ENCODE peak calls at places on chromosomes 11 and 22, in five cellular contexts. H is T-helper 1 cell, D is activated T-helper 1 cell treated with Interleukin-2 at 50 U/mL for 16 hours, Q is amygdala, A is hypothalamus. I is an unnamed sample.

GRCh38 chr11:25981998-25982397 is 349.9 kb upstream of the ANO3 start:
- DNase-seq in H (no peak), D (no peak), Q (no peak), A (no peak), I (no peak)

GRCh38 chr11:75554258-75555022 is 7.6 kb upstream of the SERPINH1 start:
- DNase-seq in H (no peak), D (no peak), Q (peak), A (peak), I (no peak)

GRCh38 chr22:25970348-25970995 is 198.8 kb upstream of the SEZ6L start:
- DNase-seq in H (no peak), D (no peak), Q (no peak), A (no peak), I (no peak)

GRCh38 chr11:94519478-94520084 is 7.3 kb downstream of the C11orf97 start:
- DNase-seq in H (no peak), D (no peak), Q (no peak), A (no peak), I (no peak)

GRCh38 chr11:60924110-60924905 is at the start of gene TMEM132A:
- DNase-seq in H (no peak), D (no peak), Q (peak), A (peak), I (no peak)

GRCh38 chr22:48492371-48493320 is 1335.0 kb downstream of the BRD1 start:
- DNase-seq in H (no peak), D (no peak), Q (peak), A (peak), I (no peak)

GRCh38 chr22:19062909-19063308 is 59.3 kb downstream of the DGCR2 start:
- DNase-seq in H (no peak), D (no peak), Q (no peak), A (no peak), I (no peak)

GRCh38 chr11:107783121-107783520 is 71.3 kb upstream of the SLN start:
- DNase-seq in H (no peak), D (no peak), Q (no peak), A (no peak), I (no peak)

GRCh38 chr11:76200006-76200940 is 6.0 kb downstream of the WNT11 start:
- DNase-seq in H (no peak), D (no peak), Q (no peak), A (no peak), I (no peak)

GRCh38 chr11:65209711-65210360 is 28.1 kb downstream of the CAPN1 start:
- DNase-seq in H (no peak), D (no peak), Q (no peak), A (no peak), I (no peak)

GRCh38 chr11:25566298-25567200 is 765.4 kb upstream of the ANO3 start:
- DNase-seq in H (no peak), D (no peak), Q (no peak), A (no peak), I (no peak)

GRCh38 chr11:66562275-66562674 is 6.1 kb downstream of the CTSF start:
- DNase-seq in H (no peak), D (no peak), Q (no peak), A (no peak), I (no peak)

GRCh38 chr22:29951675-29952413 is 68.9 kb downstream of the MTMR3 start:
- DNase-seq in H (no peak), D (no peak), Q (no peak), A (no peak), I (no peak)

GRCh38 chr11:43920598-43921419 is 21.6 kb upstream of the C11orf96 start:
- DNase-seq in H (no peak), D (no peak), Q (no peak), A (no peak), I (no peak)

GRCh38 chr11:82038151-82038550 is 695.5 kb downstream of the FAM181B start:
- DNase-seq in H (no peak), D (no peak), Q (no peak), A (no peak), I (no peak)